ENCODE peak calls at places on chromosomes 13 and 19, in eight cellular contexts. U is Calu3; Y is activated T-helper 2 cell treated with anti-CD3 and anti-CD28 coated beads, Interferon-gamma antibody, Interleukin-2, Interleukin-4, amounts not matched to agents 10 μg/mL and 5 μg/mL and 100 μg/mL, durations not matched to agents 14 hours and 24 hours and 36 hours; N is stimulated activated CD4-positive, alpha-beta T cell treated with anti-CD3 and anti-CD28 coated beads, Interleukin-1b, Interleukin-23, amount 100 ng/mL, for 1 hour; Q is choroid plexus epithelial cell; A is substantia nigra; S is CD4-positive, alpha-beta T cell; T is ACHN. X is an unnamed sample.

GRCh38 chr19:27652281-27652680 is 1560.7 kb downstream of the UQCRFS1 start:
- DNase-seq in Q (no peak), T (no peak), U (no peak), S (no peak), Y (no peak), N (no peak), A (no peak), X (peak; percentile 16)

GRCh38 chr19:19381007-19381926 is 24.2 kb upstream of the GATAD2A start:
- DNase-seq in U (no peak), S (no peak), A (no peak), Q (no peak), Y (no peak), T (no peak), N (no peak), X (peak; percentile 26)

GRCh38 chr13:25291691-25292090 is 4.4 kb upstream of the MTMR6 start:
- DNase-seq in A (no peak), U (no peak), S (no peak), Q (no peak), N (no peak), Y (no peak), T (no peak), X (no peak)

GRCh38 chr19:38726761-38727301 is 17.4 kb downstream of the CAPN12 start:
- DNase-seq in Y (no peak), T (no peak), U (no peak), A (no peak), S (no peak), N (no peak), Q (no peak), X (no peak)

GRCh38 chr19:35216026-35216832 is 12.3 kb downstream of the FAM187B start:
- DNase-seq in U (no peak), Y (no peak), Q (peak; percentile 18), N (no peak), S (no peak), A (no peak), T (no peak), X (no peak)

GRCh38 chr19:17957887-17958286 is 9.0 kb upstream of the KCNN1 start:
- DNase-seq in A (no peak), Q (no peak), U (no peak), S (no peak), Y (no peak), T (no peak), N (no peak), X (no peak)

GRCh38 chr13:88932950-88933349 is 1261.8 kb downstream of the SLITRK5 start:
- DNase-seq in Y (no peak), U (no peak), Q (no peak), S (no peak), T (no peak), A (no peak), N (no peak), X (no peak)

GRCh38 chr13:73224708-73225107 is 165.9 kb downstream of the KLF5 start:
- DNase-seq in T (no peak), S (no peak), N (no peak), Q (peak; percentile 11), A (no peak), U (no peak), Y (no peak), X (peak; percentile 78)

GRCh38 chr19:46744005-46744691 is 1.7 kb upstream of the FKRP start:
- DNase-seq in U (no peak), Y (no peak), N (no peak), Q (no peak), T (no peak), A (no peak), S (no peak), X (no peak)

GRCh38 chr19:5172859-5173577 is 167.6 kb downstream of the PTPRS start:
- DNase-seq in T (peak; percentile 31), U (peak; percentile 63), Q (peak; percentile 92), Y (no peak), N (no peak), A (no peak), S (no peak), X (peak; percentile 85)

GRCh38 chr19:43739836-43740235 is 14.9 kb downstream of the SMG9 start:
- DNase-seq in T (no peak), Q (no peak), S (no peak), Y (no peak), A (no peak), U (peak; percentile 70), N (no peak), X (peak; percentile 72)

GRCh38 chr13:51271528-51272070 is 49.4 kb downstream of the FAM124A start:
- DNase-seq in Q (no peak), A (peak; percentile 35), Y (no peak), S (no peak), T (no peak), N (no peak), U (no peak), X (no peak)

GRCh38 chr19:50912102-50912599 is 956 bp upstream of the KLK4 start:
- DNase-seq in N (no peak), Y (no peak), A (no peak), T (no peak), S (no peak), Q (no peak), U (no peak), X (no peak)

GRCh38 chr13:75352641-75353327 is 129.2 kb downstream of the TBC1D4 start:
- DNase-seq in Y (no peak), T (no peak), S (no peak), Q (no peak), A (no peak), U (no peak), N (no peak), X (no peak)

GRCh38 chr13:43469791-43470190 is 317.0 kb downstream of the ENOX1 start:
- DNase-seq in A (no peak), Y (no peak), Q (peak; percentile 36), T (no peak), N (no peak), U (no peak), S (no peak), X (no peak)

GRCh38 chr19:53388904-53389303 is 6.0 kb upstream of the ZNF765 start:
- DNase-seq in A (no peak), U (no peak), N (no peak), Q (peak; percentile 44), Y (no peak), S (no peak), T (no peak), X (no peak)

GRCh38 chr13:26529441-26529840 is 28.0 kb upstream of the WASF3 start:
- DNase-seq in S (no peak), N (no peak), Y (no peak), A (no peak), U (peak; percentile 32), T (peak; percentile 56), Q (peak; percentile 83), X (peak; percentile 39)

X was measured in PC-9.